ENCODE peak calls at places on chromosomes 11 and 22, in ten cellular contexts. One of them, this sample, is unnamed.

GRCh38 chr11:69817265-69818236 is 1.7 kb downstream of the FGF3 start:
- DNase-seq in head of caudate nucleus: no peak
- DNase-seq in astrocyte of the cerebellum: no peak
- DNase-seq in GM03348: no peak
- DNase-seq in CD8-positive, alpha-beta T cell: no peak
- DNase-seq in substantia nigra: no peak
- DNase-seq in activated T-cell treated with anti-CD3 and anti-CD28 coated beads, Interleukin-2, amount 50 U/mL, for 4 hours: no peak
- DNase-seq in lower lobe of right lung: no peak
- DNase-seq in EH: peak
- DNase-seq in Caki2: no peak
- DNase-seq in this sample: no peak

GRCh38 chr11:44609028-44609782 is 43.7 kb downstream of the CD82 start:
- DNase-seq in GM03348: no peak
- DNase-seq in lower lobe of right lung: no peak
- DNase-seq in Caki2: no peak
- DNase-seq in CD8-positive, alpha-beta T cell: peak
- DNase-seq in EH: no peak
- DNase-seq in substantia nigra: no peak
- DNase-seq in activated T-cell treated with anti-CD3 and anti-CD28 coated beads, Interleukin-2, amount 50 U/mL, for 4 hours: no peak
- DNase-seq in head of caudate nucleus: no peak
- DNase-seq in astrocyte of the cerebellum: no peak
- DNase-seq in this sample: no peak

GRCh38 chr11:107561688-107562087 is 3.8 kb downstream of the ALKBH8 start:
- DNase-seq in CD8-positive, alpha-beta T cell: no peak
- DNase-seq in substantia nigra: no peak
- DNase-seq in EH: peak
- DNase-seq in GM03348: peak
- DNase-seq in astrocyte of the cerebellum: no peak
- DNase-seq in activated T-cell treated with anti-CD3 and anti-CD28 coated beads, Interleukin-2, amount 50 U/mL, for 4 hours: no peak
- DNase-seq in Caki2: peak
- DNase-seq in lower lobe of right lung: no peak
- DNase-seq in head of caudate nucleus: no peak
- DNase-seq in this sample: no peak

GRCh38 chr22:36368359-36368983 is 19.3 kb downstream of the MYH9 start:
- DNase-seq in activated T-cell treated with anti-CD3 and anti-CD28 coated beads, Interleukin-2, amount 50 U/mL, for 4 hours: no peak
- DNase-seq in substantia nigra: no peak
- DNase-seq in GM03348: peak
- DNase-seq in lower lobe of right lung: no peak
- DNase-seq in EH: peak
- DNase-seq in head of caudate nucleus: no peak
- DNase-seq in Caki2: peak
- DNase-seq in CD8-positive, alpha-beta T cell: no peak
- DNase-seq in astrocyte of the cerebellum: peak
- DNase-seq in this sample: peak

GRCh38 chr22:50728523-50728931 is 9.5 kb upstream of the ACR start:
- DNase-seq in CD8-positive, alpha-beta T cell: no peak
- DNase-seq in EH: no peak
- DNase-seq in activated T-cell treated with anti-CD3 and anti-CD28 coated beads, Interleukin-2, amount 50 U/mL, for 4 hours: no peak
- DNase-seq in lower lobe of right lung: peak
- DNase-seq in GM03348: no peak
- DNase-seq in substantia nigra: no peak
- DNase-seq in Caki2: no peak
- DNase-seq in astrocyte of the cerebellum: no peak
- DNase-seq in head of caudate nucleus: peak
- DNase-seq in this sample: no peak

GRCh38 chr11:36239636-36240035 is 49.6 kb downstream of the COMMD9 start:
- DNase-seq in activated T-cell treated with anti-CD3 and anti-CD28 coated beads, Interleukin-2, amount 50 U/mL, for 4 hours: no peak
- DNase-seq in substantia nigra: no peak
- DNase-seq in CD8-positive, alpha-beta T cell: no peak
- DNase-seq in astrocyte of the cerebellum: no peak
- DNase-seq in head of caudate nucleus: peak
- DNase-seq in lower lobe of right lung: no peak
- DNase-seq in EH: no peak
- DNase-seq in GM03348: no peak
- DNase-seq in Caki2: no peak
- DNase-seq in this sample: no peak

GRCh38 chr11:70687716-70688115 is 289.4 kb downstream of the CTTN start:
- DNase-seq in CD8-positive, alpha-beta T cell: no peak
- DNase-seq in head of caudate nucleus: no peak
- DNase-seq in EH: no peak
- DNase-seq in activated T-cell treated with anti-CD3 and anti-CD28 coated beads, Interleukin-2, amount 50 U/mL, for 4 hours: no peak
- DNase-seq in lower lobe of right lung: peak
- DNase-seq in GM03348: no peak
- DNase-seq in Caki2: no peak
- DNase-seq in astrocyte of the cerebellum: no peak
- DNase-seq in substantia nigra: no peak
- DNase-seq in this sample: no peak

GRCh38 chr11:35330924-35331323 is 88.4 kb downstream of the SLC1A2 start:
- DNase-seq in lower lobe of right lung: no peak
- DNase-seq in astrocyte of the cerebellum: no peak
- DNase-seq in GM03348: no peak
- DNase-seq in activated T-cell treated with anti-CD3 and anti-CD28 coated beads, Interleukin-2, amount 50 U/mL, for 4 hours: peak
- DNase-seq in Caki2: no peak
- DNase-seq in CD8-positive, alpha-beta T cell: peak
- DNase-seq in head of caudate nucleus: no peak
- DNase-seq in EH: no peak
- DNase-seq in substantia nigra: no peak
- DNase-seq in this sample: no peak

GRCh38 chr11:86570020-86570419 is 102.4 kb downstream of the ME3 start:
- DNase-seq in CD8-positive, alpha-beta T cell: no peak
- DNase-seq in Caki2: peak
- DNase-seq in activated T-cell treated with anti-CD3 and anti-CD28 coated beads, Interleukin-2, amount 50 U/mL, for 4 hours: no peak
- DNase-seq in GM03348: no peak
- DNase-seq in substantia nigra: no peak
- DNase-seq in astrocyte of the cerebellum: no peak
- DNase-seq in lower lobe of right lung: no peak
- DNase-seq in EH: no peak
- DNase-seq in head of caudate nucleus: no peak
- DNase-seq in this sample: peak

GRCh38 chr11:68003846-68004550 is at the start of gene UNC93B1:
- DNase-seq in CD8-positive, alpha-beta T cell: peak
- DNase-seq in substantia nigra: peak
- DNase-seq in Caki2: peak
- DNase-seq in activated T-cell treated with anti-CD3 and anti-CD28 coated beads, Interleukin-2, amount 50 U/mL, for 4 hours: peak
- DNase-seq in GM03348: peak
- DNase-seq in astrocyte of the cerebellum: no peak
- DNase-seq in EH: peak
- DNase-seq in head of caudate nucleus: peak
- DNase-seq in lower lobe of right lung: peak
- DNase-seq in this sample: peak

GRCh38 chr11:3947084-3947483 is 91.6 kb downstream of the STIM1 start:
- DNase-seq in GM03348: peak
- DNase-seq in Caki2: no peak
- DNase-seq in head of caudate nucleus: no peak
- DNase-seq in substantia nigra: no peak
- DNase-seq in astrocyte of the cerebellum: no peak
- DNase-seq in lower lobe of right lung: no peak
- DNase-seq in CD8-positive, alpha-beta T cell: peak
- DNase-seq in activated T-cell treated with anti-CD3 and anti-CD28 coated beads, Interleukin-2, amount 50 U/mL, for 4 hours: peak
- DNase-seq in EH: peak
- DNase-seq in this sample: no peak

GRCh38 chr11:64751136-64751535 is 7.2 kb upstream of the RASGRP2 start:
- DNase-seq in EH: no peak
- DNase-seq in substantia nigra: no peak
- DNase-seq in astrocyte of the cerebellum: no peak
- DNase-seq in lower lobe of right lung: no peak
- DNase-seq in Caki2: no peak
- DNase-seq in activated T-cell treated with anti-CD3 and anti-CD28 coated beads, Interleukin-2, amount 50 U/mL, for 4 hours: no peak
- DNase-seq in CD8-positive, alpha-beta T cell: no peak
- DNase-seq in GM03348: no peak
- DNase-seq in head of caudate nucleus: no peak
- DNase-seq in this sample: no peak

GRCh38 chr11:1039481-1040427 is 3.2 kb upstream of the MUC6 start:
- DNase-seq in Caki2: no peak
- DNase-seq in GM03348: no peak
- DNase-seq in activated T-cell treated with anti-CD3 and anti-CD28 coated beads, Interleukin-2, amount 50 U/mL, for 4 hours: no peak
- DNase-seq in EH: no peak
- DNase-seq in substantia nigra: no peak
- DNase-seq in head of caudate nucleus: no peak
- DNase-seq in astrocyte of the cerebellum: no peak
- DNase-seq in CD8-positive, alpha-beta T cell: no peak
- DNase-seq in lower lobe of right lung: peak
- DNase-seq in this sample: no peak

GRCh38 chr11:4025248-4025956 is 69.2 kb upstream of the RRM1 start:
- DNase-seq in GM03348: peak
- DNase-seq in EH: peak
- DNase-seq in substantia nigra: no peak
- DNase-seq in lower lobe of right lung: no peak
- DNase-seq in CD8-positive, alpha-beta T cell: no peak
- DNase-seq in head of caudate nucleus: no peak
- DNase-seq in activated T-cell treated with anti-CD3 and anti-CD28 coated beads, Interleukin-2, amount 50 U/mL, for 4 hours: no peak
- DNase-seq in Caki2: no peak
- DNase-seq in astrocyte of the cerebellum: peak
- DNase-seq in this sample: no peak

GRCh38 chr22:24190566-24191208 is 9.4 kb downstream of the SUSD2 start:
- DNase-seq in Caki2: no peak
- DNase-seq in lower lobe of right lung: no peak
- DNase-seq in GM03348: no peak
- DNase-seq in activated T-cell treated with anti-CD3 and anti-CD28 coated beads, Interleukin-2, amount 50 U/mL, for 4 hours: no peak
- DNase-seq in head of caudate nucleus: no peak
- DNase-seq in EH: no peak
- DNase-seq in CD8-positive, alpha-beta T cell: no peak
- DNase-seq in astrocyte of the cerebellum: no peak
- DNase-seq in substantia nigra: no peak
- DNase-seq in this sample: no peak

GRCh38 chr22:25488244-25489020 is 76.0 kb upstream of the GRK3 start:
- DNase-seq in astrocyte of the cerebellum: peak
- DNase-seq in EH: peak
- DNase-seq in substantia nigra: no peak
- DNase-seq in lower lobe of right lung: peak
- DNase-seq in activated T-cell treated with anti-CD3 and anti-CD28 coated beads, Interleukin-2, amount 50 U/mL, for 4 hours: peak
- DNase-seq in head of caudate nucleus: peak
- DNase-seq in CD8-positive, alpha-beta T cell: no peak
- DNase-seq in Caki2: peak
- DNase-seq in GM03348: peak
- DNase-seq in this sample: peak

GRCh38 chr11:125347261-125347585 is 148.8 kb downstream of the FEZ1 start:
- DNase-seq in head of caudate nucleus: no peak
- DNase-seq in lower lobe of right lung: peak
- DNase-seq in activated T-cell treated with anti-CD3 and anti-CD28 coated beads, Interleukin-2, amount 50 U/mL, for 4 hours: no peak
- DNase-seq in GM03348: no peak
- DNase-seq in Caki2: no peak
- DNase-seq in astrocyte of the cerebellum: no peak
- DNase-seq in EH: no peak
- DNase-seq in CD8-positive, alpha-beta T cell: no peak
- DNase-seq in substantia nigra: no peak
- DNase-seq in this sample: peak

GRCh38 chr11:12867531-12867930 is 141.6 kb upstream of the RASSF10 start:
- DNase-seq in EH: no peak
- DNase-seq in activated T-cell treated with anti-CD3 and anti-CD28 coated beads, Interleukin-2, amount 50 U/mL, for 4 hours: no peak
- DNase-seq in lower lobe of right lung: no peak
- DNase-seq in CD8-positive, alpha-beta T cell: no peak
- DNase-seq in substantia nigra: no peak
- DNase-seq in Caki2: no peak
- DNase-seq in GM03348: no peak
- DNase-seq in astrocyte of the cerebellum: no peak
- DNase-seq in head of caudate nucleus: no peak
- DNase-seq in this sample: no peak

GRCh38 chr11:110059706-110060430 is 33.3 kb upstream of the ZC3H12C start:
- DNase-seq in Caki2: no peak
- DNase-seq in astrocyte of the cerebellum: no peak
- DNase-seq in activated T-cell treated with anti-CD3 and anti-CD28 coated beads, Interleukin-2, amount 50 U/mL, for 4 hours: no peak
- DNase-seq in GM03348: peak
- DNase-seq in EH: peak
- DNase-seq in substantia nigra: no peak
- DNase-seq in head of caudate nucleus: no peak
- DNase-seq in lower lobe of right lung: no peak
- DNase-seq in CD8-positive, alpha-beta T cell: no peak
- DNase-seq in this sample: no peak

GRCh38 chr11:124890701-124891389 is 6.8 kb downstream of the ROBO4 start:
- DNase-seq in GM03348: no peak
- DNase-seq in activated T-cell treated with anti-CD3 and anti-CD28 coated beads, Interleukin-2, amount 50 U/mL, for 4 hours: no peak
- DNase-seq in head of caudate nucleus: no peak
- DNase-seq in astrocyte of the cerebellum: no peak
- DNase-seq in EH: no peak
- DNase-seq in Caki2: no peak
- DNase-seq in lower lobe of right lung: no peak
- DNase-seq in substantia nigra: no peak
- DNase-seq in CD8-positive, alpha-beta T cell: no peak
- DNase-seq in this sample: no peak

GRCh38 chr22:22182990-22183264 is 61.7 kb upstream of the VPREB1 start:
- DNase-seq in EH: no peak
- DNase-seq in astrocyte of the cerebellum: no peak
- DNase-seq in substantia nigra: no peak
- DNase-seq in activated T-cell treated with anti-CD3 and anti-CD28 coated beads, Interleukin-2, amount 50 U/mL, for 4 hours: no peak
- DNase-seq in Caki2: no peak
- DNase-seq in CD8-positive, alpha-beta T cell: no peak
- DNase-seq in head of caudate nucleus: no peak
- DNase-seq in GM03348: no peak
- DNase-seq in lower lobe of right lung: no peak
- DNase-seq in this sample: no peak

GRCh38 chr11:130672911-130673310 is 224.5 kb downstream of the ADAMTS15 start:
- DNase-seq in activated T-cell treated with anti-CD3 and anti-CD28 coated beads, Interleukin-2, amount 50 U/mL, for 4 hours: no peak
- DNase-seq in CD8-positive, alpha-beta T cell: no peak
- DNase-seq in Caki2: peak
- DNase-seq in EH: no peak
- DNase-seq in lower lobe of right lung: no peak
- DNase-seq in substantia nigra: no peak
- DNase-seq in GM03348: no peak
- DNase-seq in head of caudate nucleus: no peak
- DNase-seq in astrocyte of the cerebellum: no peak
- DNase-seq in this sample: no peak